ENCODE peak calls at places on chromosome 11, in eight cellular contexts. K is activated CD8-positive, alpha-beta T cell treated with anti-CD3 and anti-CD28 coated beads for 36 hours; D is uterus; A is astrocyte of the hippocampus; E is progenitor cell of endocrine pancreas; S is M059J; F is NCI-H1417; V is activated CD4-positive, alpha-beta T cell treated with anti-CD3 and anti-CD28 coated beads, Interleukin-2, amount 50 U/mL, for 48 hours. M is an unnamed sample.

GRCh38 chr11:18367431-18367830 is 26.9 kb upstream of the LDHA start:
- DNase-seq in V (no peak), D (no peak), A (no peak), E (no peak), S (peak), F (no peak), K (no peak), M (no peak)

GRCh38 chr11:64141081-64141783 is 24.7 kb downstream of the MACROD1 start:
- DNase-seq in E (no peak), S (peak), F (no peak), D (no peak), K (no peak), A (peak), V (no peak), M (no peak)

GRCh38 chr11:46649180-46649738 is 31.9 kb downstream of the ATG13 start:
- DNase-seq in K (no peak), V (no peak), A (peak), F (no peak), D (peak), E (no peak), S (peak), M (peak)

GRCh38 chr11:17277024-17277584 is 565 bp downstream of the NUCB2 start:
- DNase-seq in K (peak), S (peak), F (peak), E (no peak), D (no peak), V (no peak), A (peak), M (no peak)

GRCh38 chr11:95764267-95764898 is 25.2 kb downstream of the FAM76B start:
- DNase-seq in V (no peak), K (no peak), D (no peak), E (no peak), A (peak), F (peak), S (peak), M (no peak)

GRCh38 chr11:84390441-84391078 is 1104.4 kb upstream of the CCDC90B start:
- DNase-seq in V (no peak), F (no peak), E (no peak), K (no peak), D (no peak), A (peak), S (peak), M (no peak)

GRCh38 chr11:122153746-122154145 is 37.7 kb upstream of the BLID start:
- DNase-seq in S (no peak), F (no peak), K (no peak), A (no peak), E (no peak), D (no peak), V (no peak), M (no peak)

GRCh38 chr11:119529063-119529845 is 106.3 kb upstream of the THY1 start:
- DNase-seq in E (no peak), K (no peak), S (no peak), F (no peak), A (no peak), D (no peak), V (no peak), M (peak)

GRCh38 chr11:64144587-64145295 is 21.2 kb downstream of the MACROD1 start:
- DNase-seq in K (no peak), D (no peak), A (no peak), V (no peak), S (no peak), F (peak), E (no peak), M (no peak)

GRCh38 chr11:57480409-57481137 is 20.2 kb downstream of the RTN4RL2 start:
- DNase-seq in V (peak), F (peak), D (no peak), S (peak), K (peak), A (peak), E (peak), M (no peak)